ENCODE peak calls at places on chromosomes 4 and X, in nine cellular contexts. T, Y, G, H, J, A, M, D and S are unnamed samples.

GRCh38 chr4:36187723-36188333 is 56.5 kb downstream of the ARAP2 start:
- DNase-seq in T (peak; percentile 5), Y (no peak), G (peak; percentile 4), H (no peak), J (peak; percentile 20), A (no peak), M (no peak), D (no peak), S (no peak)

GRCh38 chr4:151993521-151993920 is 232.7 kb upstream of the GATB start:
- DNase-seq in T (no peak), Y (no peak), G (no peak), H (no peak), J (no peak), A (no peak), M (no peak), D (no peak), S (no peak)

GRCh38 chr4:110129544-110129943 is 68.9 kb downstream of the ELOVL6 start:
- DNase-seq in T (no peak), Y (no peak), G (no peak), H (no peak), J (no peak), A (no peak), M (no peak), D (no peak), S (no peak)

GRCh38 chrX:20205927-20206708 is 60.6 kb downstream of the RPS6KA3 start:
- DNase-seq in T (no peak), Y (no peak), G (no peak), H (no peak), J (no peak), A (no peak), M (no peak), D (no peak), S (no peak)

GRCh38 chr4:185463541-185463940 is 8.0 kb downstream of the CCDC110 start:
- DNase-seq in T (no peak), Y (no peak), G (no peak), H (no peak), J (no peak), A (no peak), M (no peak), D (no peak), S (no peak)

GRCh38 chr4:164803702-164804101 is 49.8 kb downstream of the SMIM31 start:
- DNase-seq in T (no peak), Y (no peak), G (no peak), H (no peak), J (no peak), A (no peak), M (no peak), D (no peak), S (no peak)

GRCh38 chr4:15691346-15692140 is 9.9 kb downstream of the FAM200B start:
- DNase-seq in T (no peak), Y (no peak), G (no peak), H (no peak), J (no peak), A (no peak), M (no peak), D (no peak), S (no peak)

GRCh38 chrX:31894152-31894551 is 822.3 kb upstream of the FTHL17 start:
- DNase-seq in T (no peak), Y (no peak), G (no peak), H (no peak), J (no peak), A (no peak), M (no peak), D (no peak), S (no peak)

GRCh38 chrX:16718824-16719333 is 533 bp upstream of the SYAP1 start:
- DNase-seq in T (no peak), Y (no peak), G (no peak), H (no peak), J (no peak), A (no peak), M (no peak), D (no peak), S (no peak)

GRCh38 chrX:45006002-45006800 is 133.2 kb downstream of the KDM6A start:
- DNase-seq in T (no peak), Y (no peak), G (no peak), H (peak; percentile 28), J (no peak), A (no peak), M (no peak), D (no peak), S (no peak)

GRCh38 chr4:78650106-78651021 is 98.8 kb downstream of the ANXA3 start:
- DNase-seq in T (no peak), Y (no peak), G (no peak), H (peak; percentile 61), J (no peak), A (no peak), M (no peak), D (peak; percentile 27), S (no peak)

GRCh38 chrX:101759000-101759399 is 99.3 kb upstream of the ARMCX2 start:
- DNase-seq in T (peak; percentile 31), Y (peak; percentile 18), G (peak; percentile 38), H (no peak), J (peak; percentile 56), A (peak; percentile 21), M (peak; percentile 27), D (no peak), S (no peak)

GRCh38 chr4:128056396-128056795 is 4.7 kb upstream of the LARP1B start:
- DNase-seq in T (no peak), Y (no peak), G (no peak), H (no peak), J (no peak), A (no peak), M (no peak), D (no peak), S (no peak)

GRCh38 chr4:128060620-128061565 is at the start of gene LARP1B:
- DNase-seq in T (peak; percentile 96), Y (peak; percentile 94), G (peak; percentile 94), H (no peak), J (peak; percentile 96), A (peak; percentile 97), M (peak; percentile 95), D (peak; percentile 93), S (peak; percentile 95)

GRCh38 chr4:128060130-128060619 is 937 bp upstream of the LARP1B start:
- DNase-seq in T (no peak), Y (no peak), G (no peak), H (no peak), J (no peak), A (no peak), M (no peak), D (no peak), S (no peak)

DNA sequence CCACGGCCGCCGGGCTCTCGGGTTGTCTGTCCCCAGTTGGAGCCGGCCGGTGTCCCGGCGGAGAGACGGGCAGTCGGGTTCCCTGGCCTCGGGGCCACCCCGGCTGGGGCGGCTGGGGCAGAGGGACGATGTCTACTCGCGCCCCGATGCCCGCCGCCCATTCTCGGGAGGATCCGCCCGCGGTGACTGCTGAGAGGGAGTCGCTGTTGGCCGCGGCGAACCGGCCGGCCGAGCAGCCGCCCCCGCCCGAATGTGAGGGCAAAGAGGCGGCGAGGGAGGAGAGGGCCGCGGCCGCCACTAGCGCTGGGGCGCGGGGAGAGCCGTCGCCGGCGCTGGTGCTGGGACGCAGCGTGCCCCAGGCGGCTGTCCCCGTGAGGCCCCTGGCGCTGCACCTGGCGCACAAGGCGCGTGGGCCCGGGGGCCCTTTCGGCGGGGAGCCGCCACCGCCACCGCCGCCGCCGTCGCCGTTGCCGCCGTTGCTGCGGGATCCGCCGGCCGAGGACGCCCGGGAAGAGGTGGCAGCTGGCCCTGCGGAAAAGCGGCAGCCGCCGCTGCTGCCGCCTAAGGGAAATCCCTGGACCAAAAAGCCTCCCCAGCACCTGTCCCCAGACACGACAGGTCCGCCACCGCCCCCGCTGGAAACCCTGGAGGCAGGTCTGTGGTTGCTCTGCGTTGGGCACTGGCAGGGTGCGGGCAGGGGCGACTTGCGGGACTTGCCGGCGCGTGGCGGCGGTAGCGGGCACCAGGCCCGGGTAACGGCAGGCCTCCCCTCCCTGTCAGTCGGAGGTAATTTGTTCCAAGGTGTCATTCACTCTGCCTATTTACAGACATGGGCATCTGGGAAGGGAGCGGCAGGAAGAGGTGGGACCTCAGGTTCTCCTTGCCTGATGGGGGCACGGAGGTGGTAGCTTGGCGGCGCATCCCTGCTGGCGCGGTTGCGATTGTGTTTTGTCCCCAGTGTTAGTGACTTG is 739 bp downstream of the LARP1B start:
- DNase-seq in T (peak; percentile 69), Y (peak; percentile 35), G (peak; percentile 79), H (no peak), J (peak; percentile 67), A (peak; percentile 67), M (peak; percentile 69), D (peak; percentile 29), S (peak; percentile 77)
- TF ChIP-seq CTCF in T (no peak), Y (no peak), G (peak; percentile 48), H (peak; percentile 19), J (no peak), A (no peak), M (no peak), D (no peak), S (peak; percentile 17)

DNA sequence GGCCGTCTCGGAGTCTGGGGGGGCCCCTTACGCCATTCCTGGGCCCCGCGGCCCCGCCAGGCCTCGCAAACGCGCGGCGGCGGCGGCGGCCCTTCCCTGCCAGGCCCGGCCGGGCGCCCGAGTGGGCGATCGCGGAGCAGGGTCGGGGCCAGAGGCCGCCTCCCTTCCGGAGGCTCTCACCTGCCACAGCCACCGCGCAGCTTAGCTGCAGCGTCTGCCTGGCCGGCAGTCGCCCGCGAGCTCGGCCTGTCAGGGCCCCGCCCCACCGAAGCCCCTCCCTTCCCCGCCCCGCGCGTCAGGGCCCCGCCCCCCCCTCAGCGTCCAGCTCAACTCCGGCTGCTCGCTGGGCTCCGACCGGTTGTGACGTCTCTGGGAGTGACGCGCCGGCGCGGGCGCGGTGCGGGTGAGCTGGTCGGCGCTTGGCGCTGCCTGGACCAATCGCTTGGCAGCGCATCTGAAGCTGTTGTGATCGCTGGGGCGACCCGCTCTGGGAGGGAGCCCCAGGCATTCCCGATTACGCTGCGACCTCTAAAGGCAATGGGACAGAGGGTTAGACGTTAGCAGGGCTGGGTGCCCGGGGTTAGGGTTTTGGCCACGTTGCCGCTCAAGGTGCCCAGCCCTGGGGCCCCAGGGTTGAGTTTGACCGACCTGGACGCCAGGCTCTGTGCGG is at the start of gene SLC10A3:
- DNase-seq in T (peak; percentile 88), Y (peak; percentile 92), G (peak; percentile 94), H (peak; percentile 60), J (peak; percentile 91), A (peak; percentile 93), M (peak; percentile 94), D (peak; percentile 82), S (peak; percentile 92)
- TF ChIP-seq CTCF in T (no peak), Y (no peak), G (peak; percentile 48), H (no peak), J (no peak), A (no peak), M (no peak), D (no peak), S (no peak)

GRCh38 chrX:139429913-139430312 is 100.6 kb upstream of the F9 start:
- DNase-seq in T (no peak), Y (no peak), G (no peak), H (no peak), J (no peak), A (no peak), M (no peak), D (no peak), S (no peak)
- TF ChIP-seq CTCF in T (no peak), Y (no peak), G (peak; percentile 21), H (peak; percentile 14), J (no peak), A (no peak), M (no peak), D (no peak), S (peak; percentile 50)

DNA sequence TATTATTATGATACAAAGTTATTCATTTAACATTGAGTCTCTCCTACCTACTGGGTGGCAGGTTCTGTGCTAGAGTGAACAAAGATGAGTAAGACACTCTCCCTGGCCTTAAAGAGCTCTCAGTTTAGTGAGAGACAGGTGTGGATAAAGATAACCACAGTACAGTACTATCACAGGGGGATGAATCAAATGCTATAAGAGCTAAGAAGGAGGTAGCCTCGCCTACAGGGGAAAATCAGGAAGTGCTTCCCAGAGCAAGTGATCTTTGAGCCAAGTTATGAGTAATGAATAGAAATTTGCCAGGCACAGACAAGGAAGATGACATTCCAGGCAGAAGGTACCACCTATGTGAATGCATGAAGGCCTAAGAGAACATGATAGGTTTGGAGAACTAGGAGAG is 3.4 kb upstream of the IGBP1 start:
- DNase-seq in T (no peak), Y (no peak), G (no peak), H (no peak), J (no peak), A (no peak), M (no peak), D (no peak), S (no peak)
- TF ChIP-seq CTCF in T (no peak), Y (no peak), G (no peak), H (peak; percentile 7), J (no peak), A (no peak), M (no peak), D (no peak), S (no peak)